ENCODE peak calls at places on chromosomes 6 and 20, in five cellular contexts. O, S, M, V and Z are unnamed samples.
A peak's percentile ranks its signal among the peaks of the same experiment; 100 is the strongest.

GRCh38 chr20:47456041-47456537 is 45.6 kb upstream of the NCOA3 start:
- DNase-seq in O (peak; percentile 27), S (no peak), M (no peak), V (no peak), Z (no peak)

GRCh38 chr6:161238076-161238869 is 35.6 kb downstream of the AGPAT4 start:
- DNase-seq in O (no peak), S (peak; percentile 82), M (no peak), V (peak; percentile 33), Z (no peak)

GRCh38 chr6:90110971-90111370 is 185.7 kb downstream of the BACH2 start:
- DNase-seq in O (no peak), S (no peak), M (peak; percentile 54), V (no peak), Z (no peak)

GRCh38 chr6:120005292-120005976 is 655.9 kb upstream of the MAN1A1 start:
- DNase-seq in O (no peak), S (no peak), M (no peak), V (no peak), Z (no peak)

GRCh38 chr6:11096109-11096508 is 2.5 kb downstream of the SMIM13 start:
- DNase-seq in O (peak; percentile 79), S (peak; percentile 61), M (no peak), V (peak; percentile 82), Z (peak; percentile 12)

GRCh38 chr20:39954585-39954984 is 734.5 kb downstream of the MAFB start:
- DNase-seq in O (no peak), S (no peak), M (no peak), V (no peak), Z (peak; percentile 54)

GRCh38 chr20:17533396-17533795 is 2.2 kb upstream of the BFSP1 start:
- DNase-seq in O (peak; percentile 77), S (peak; percentile 43), M (no peak), V (peak; percentile 93), Z (no peak)

GRCh38 chr6:120735641-120736040 is 598.6 kb downstream of the TBC1D32 start:
- DNase-seq in O (peak; percentile 89), S (peak; percentile 3), M (no peak), V (no peak), Z (no peak)

GRCh38 chr6:43383021-43383667 is 13.7 kb upstream of the ZNF318 start:
- DNase-seq in O (peak; percentile 47), S (peak; percentile 70), M (no peak), V (no peak), Z (no peak)

GRCh38 chr6:119484598-119484997 is 135.0 kb upstream of the MAN1A1 start:
- DNase-seq in O (peak; percentile 99), S (peak; percentile 90), M (no peak), V (peak; percentile 44), Z (peak; percentile 45)

GRCh38 chr6:39111280-39111679 is 3.7 kb downstream of the SAYSD1 start:
- DNase-seq in O (no peak), S (no peak), M (no peak), V (no peak), Z (no peak)